ENCODE peak calls at places on chromosomes 5 and 9, in six cellular contexts. Y, S, O, V, A and D are unnamed samples.

GRCh38 chr5:14397717-14398116 is 183.9 kb upstream of the OTULINL start:
- DNase-seq in Y (no peak), S (no peak), O (no peak), V (no peak), A (no peak), D (peak)

GRCh38 chr5:142960309-142960696 is 190.1 kb downstream of the ARHGAP26 start:
- DNase-seq in Y (no peak), S (no peak), O (no peak), V (no peak), A (no peak), D (peak)

GRCh38 chr5:113232667-113233066 is 202.1 kb downstream of the TSSK1B start:
- DNase-seq in Y (no peak), S (no peak), O (no peak), V (no peak), A (no peak), D (no peak)

GRCh38 chr5:87122171-87122977 is 145.3 kb upstream of the RASA1 start:
- DNase-seq in Y (no peak), S (no peak), O (no peak), V (no peak), A (no peak), D (peak)

GRCh38 chr9:12069366-12069765 is 623.8 kb upstream of the TYRP1 start:
- DNase-seq in Y (no peak), S (no peak), O (no peak), V (no peak), A (no peak), D (no peak)

GRCh38 chr9:132011896-132012295 is 67.8 kb downstream of the MED27 start:
- DNase-seq in Y (no peak), S (no peak), O (no peak), V (no peak), A (no peak), D (no peak)

GRCh38 chr9:136284311-136284710 is 19.6 kb downstream of the CCDC187 start:
- DNase-seq in Y (no peak), S (no peak), O (no peak), V (no peak), A (peak), D (no peak)

GRCh38 chr9:87878930-87879603 is 3.6 kb upstream of the SPATA31E1 start:
- DNase-seq in Y (no peak), S (no peak), O (no peak), V (no peak), A (no peak), D (peak)

GRCh38 chr9:32571969-32572899 is 725 bp downstream of the NDUFB6 start:
- DNase-seq in Y (peak), S (peak), O (peak), V (peak), A (no peak), D (peak)

GRCh38 chr9:119003882-119004617 is 365.2 kb downstream of the BRINP1 start:
- DNase-seq in Y (no peak), S (no peak), O (no peak), V (no peak), A (no peak), D (no peak)

GRCh38 chr5:55187370-55187769 is 14.4 kb upstream of the CDC20B start:
- DNase-seq in Y (no peak), S (no peak), O (no peak), V (no peak), A (no peak), D (peak)

GRCh38 chr9:121663591-121663990 is 12.2 kb downstream of the DAB2IP start:
- DNase-seq in Y (no peak), S (no peak), O (no peak), V (no peak), A (no peak), D (no peak)

GRCh38 chr9:104934686-104935413 is 6.9 kb upstream of the ABCA1 start:
- DNase-seq in Y (no peak), S (no peak), O (no peak), V (no peak), A (no peak), D (no peak)

GRCh38 chr5:32059779-32060178 is 114.3 kb downstream of the GOLPH3 start:
- DNase-seq in Y (no peak), S (no peak), O (no peak), V (no peak), A (no peak), D (no peak)

GRCh38 chr9:33408087-33408486 is 5.7 kb upstream of the AQP7 start:
- DNase-seq in Y (no peak), S (no peak), O (no peak), V (no peak), A (no peak), D (no peak)

GRCh38 chr5:126811515-126812198 is 34.7 kb downstream of the LMNB1 start:
- DNase-seq in Y (no peak), S (no peak), O (no peak), V (peak), A (no peak), D (peak)

GRCh38 chr9:83794051-83794450 is 23.5 kb downstream of the GKAP1 start:
- DNase-seq in Y (no peak), S (no peak), O (no peak), V (no peak), A (no peak), D (no peak)

GRCh38 chr5:35306716-35307365 is 76.6 kb upstream of the PRLR start:
- DNase-seq in Y (no peak), S (no peak), O (no peak), V (no peak), A (no peak), D (no peak)

GRCh38 chr9:34636791-34637355 is 714 bp downstream of the SIGMAR1 start:
- DNase-seq in Y (no peak), S (no peak), O (no peak), V (peak), A (no peak), D (no peak)

GRCh38 chr9:111957856-111958631 is 61.4 kb downstream of the UGCG start:
- DNase-seq in Y (no peak), S (no peak), O (no peak), V (peak), A (no peak), D (peak)

GRCh38 chr5:88452820-88453219 is 184.2 kb upstream of the TMEM161B start:
- DNase-seq in Y (no peak), S (no peak), O (peak), V (no peak), A (no peak), D (peak)

GRCh38 chr9:82161876-82162275 is 173.3 kb downstream of the SPATA31D1 start:
- DNase-seq in Y (no peak), S (no peak), O (no peak), V (no peak), A (no peak), D (no peak)

GRCh38 chr5:39058178-39058577 is 16.0 kb downstream of the RICTOR start:
- DNase-seq in Y (no peak), S (no peak), O (no peak), V (no peak), A (no peak), D (no peak)

GRCh38 chr5:40236001-40236400 is 443.7 kb upstream of the PTGER4 start:
- DNase-seq in Y (no peak), S (no peak), O (no peak), V (no peak), A (no peak), D (peak)

GRCh38 chr5:2220741-2221140 is 338.0 kb upstream of the IRX4 start:
- DNase-seq in Y (no peak), S (no peak), O (no peak), V (no peak), A (no peak), D (no peak)

GRCh38 chr9:136201609-136202448 is 3.1 kb downstream of the LHX3 start:
- DNase-seq in Y (no peak), S (no peak), O (peak), V (no peak), A (no peak), D (peak)

GRCh38 chr5:108003178-108003577 is 332.4 kb upstream of the EFNA5 start:
- DNase-seq in Y (no peak), S (no peak), O (no peak), V (peak), A (no peak), D (peak)

GRCh38 chr5:5340206-5340729 is 82.2 kb upstream of the ICE1 start:
- DNase-seq in Y (peak), S (peak), O (no peak), V (no peak), A (peak), D (peak)

GRCh38 chr5:78594946-78595921 is 53.3 kb downstream of the LHFPL2 start:
- DNase-seq in Y (no peak), S (peak), O (no peak), V (no peak), A (no peak), D (peak)

GRCh38 chr5:82018462-82018861 is 46.6 kb downstream of the ATG10 start:
- DNase-seq in Y (peak), S (no peak), O (no peak), V (no peak), A (no peak), D (peak)

GRCh38 chr9:116450378-116451139 is 236.5 kb upstream of the TRIM32 start:
- DNase-seq in Y (no peak), S (no peak), O (no peak), V (no peak), A (peak), D (peak)